ENCODE peak calls at places on chromosomes 4 and X, in ten cellular contexts. E is HL-60, I is GM23338, K is endothelial cell of umbilical vein, R is sigmoid colon, H is GM12891, Q is spleen, F is breast epithelium, W is GM12892, Z is Panc1. U is an unnamed sample.

GRCh38 chr4:117623321-117623720 is 411.0 kb upstream of the NDST3 start:
- DNase-seq in Q (no peak), W (no peak), Z (no peak), F (no peak), H (no peak), K (no peak), I (no peak), R (no peak), E (no peak), U (no peak)

GRCh38 chrX:100296183-100296753 is 113.8 kb downstream of the PCDH19 start:
- DNase-seq in E (no peak), Z (no peak), I (peak), W (no peak), F (no peak), K (no peak), Q (no peak), R (no peak), H (no peak), U (no peak)

GRCh38 chr4:13793020-13793710 is 165.6 kb upstream of the BOD1L1 start:
- DNase-seq in W (no peak), K (no peak), H (no peak), Z (no peak), Q (no peak), E (no peak), F (no peak), I (no peak), R (no peak), U (no peak)

GRCh38 chr4:141447761-141448160 is 188.6 kb upstream of the IL15 start:
- DNase-seq in E (no peak), R (no peak), Z (no peak), W (no peak), F (no peak), I (no peak), Q (no peak), K (no peak), H (no peak), U (no peak)

GRCh38 chrX:123878177-123878576 is 18.3 kb downstream of the XIAP start:
- DNase-seq in F (no peak), I (no peak), W (no peak), Z (no peak), E (no peak), H (no peak), Q (no peak), R (no peak), K (peak), U (no peak)

GRCh38 chrX:44748014-44748413 is 95.8 kb upstream of the DUSP21 start:
- DNase-seq in R (no peak), K (no peak), W (no peak), F (no peak), I (no peak), H (no peak), Q (no peak), E (no peak), Z (no peak), U (no peak)

GRCh38 chr4:115028682-115029385 is 84.6 kb downstream of the NDST4 start:
- DNase-seq in Q (no peak), H (no peak), I (no peak), E (no peak), R (no peak), K (no peak), Z (no peak), W (no peak), F (no peak), U (no peak)

GRCh38 chr4:153488719-153489384 is 22.7 kb downstream of the TMEM131L start:
- DNase-seq in I (peak), Z (no peak), F (peak), W (no peak), K (no peak), R (no peak), E (no peak), H (no peak), Q (peak), U (peak)

GRCh38 chrX:15909605-15910004 is 55.0 kb upstream of the AP1S2 start:
- DNase-seq in I (peak), W (no peak), K (no peak), F (no peak), E (no peak), Q (no peak), R (no peak), H (no peak), Z (no peak), U (no peak)

GRCh38 chr4:46390353-46391058 is 578 bp upstream of the GABRA2 start:
- DNase-seq in Q (no peak), I (peak), Z (no peak), K (no peak), H (no peak), R (no peak), W (no peak), E (no peak), F (no peak), U (peak)

GRCh38 chr4:107094976-107095375 is 58.9 kb upstream of the DKK2 start:
- DNase-seq in K (no peak), Q (peak), I (no peak), H (no peak), W (no peak), Z (no peak), R (no peak), E (no peak), F (no peak), U (no peak)

GRCh38 chrX:9171841-9172240 is 137.9 kb upstream of the FAM9B start:
- DNase-seq in H (no peak), I (no peak), E (no peak), Q (no peak), K (peak), F (no peak), R (no peak), Z (no peak), W (no peak), U (no peak)

GRCh38 chr4:5919044-5919443 is 26.2 kb upstream of the CRMP1 start:
- DNase-seq in W (no peak), I (no peak), K (no peak), H (no peak), R (no peak), E (no peak), F (no peak), Z (no peak), Q (no peak), U (no peak)

GRCh38 chr4:11512861-11513260 is 84.2 kb upstream of the HS3ST1 start:
- DNase-seq in Q (no peak), R (no peak), I (no peak), Z (no peak), W (no peak), F (no peak), E (no peak), K (no peak), H (no peak), U (no peak)

GRCh38 chr4:129394635-129395034 is 298.7 kb downstream of the C4orf33 start:
- DNase-seq in K (no peak), R (no peak), I (no peak), Z (no peak), Q (no peak), E (no peak), H (no peak), F (no peak), W (no peak), U (no peak)

GRCh38 chr4:78611215-78611558 is 59.6 kb downstream of the ANXA3 start:
- DNase-seq in K (no peak), W (no peak), R (no peak), I (no peak), E (no peak), Z (no peak), Q (no peak), F (no peak), H (no peak), U (no peak)

DNA sequence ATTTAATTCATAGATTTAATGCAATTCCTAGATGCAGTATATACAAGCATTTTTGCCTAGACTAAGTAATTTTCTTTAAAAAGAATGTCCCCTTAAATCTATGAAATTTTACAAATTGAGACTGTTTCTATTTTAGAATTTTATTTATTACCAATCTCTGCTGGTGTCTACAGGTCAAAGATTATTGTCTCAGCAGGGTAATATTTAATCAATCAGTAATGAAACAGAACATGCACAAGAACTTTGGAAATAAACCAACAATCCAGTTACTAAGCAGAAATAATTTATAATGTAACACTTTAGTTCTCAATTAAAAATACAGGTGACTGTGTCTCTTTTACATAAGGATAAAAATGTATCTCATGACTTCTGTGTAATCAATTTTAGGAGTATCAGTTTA is 266.2 kb downstream of the PPP3CA start:
- DNase-seq in H (no peak), F (no peak), E (no peak), Q (no peak), R (no peak), W (no peak), K (no peak), I (no peak), Z (no peak), U (no peak)
- TF ChIP-seq POLR2AphosphoS5 in H (no peak), F (no peak), E (no peak), Q (no peak), R (no peak), W (no peak), K (no peak), I (no peak), Z (no peak), U (no peak)

GRCh38 chr4:10109995-10110670 is 6.5 kb downstream of the WDR1 start:
- DNase-seq in Z (no peak), E (no peak), I (peak), K (no peak), F (no peak), H (no peak), W (no peak), R (no peak), Q (no peak), U (no peak)
- TF ChIP-seq POLR2AphosphoS5 in Z (no peak), E (no peak), I (no peak), K (peak), F (no peak), H (no peak), W (peak), R (no peak), Q (no peak), U (no peak)

GRCh38 chr4:184476660-184477059 is 2.3 kb upstream of the IRF2 start:
- DNase-seq in Z (no peak), F (no peak), K (no peak), H (no peak), R (no peak), Q (peak), E (no peak), W (no peak), I (no peak), U (no peak)

GRCh38 chr4:184474261-184475095 is at the start of gene IRF2:
- DNase-seq in I (peak), Z (peak), Q (peak), W (peak), K (peak), E (peak), F (peak), H (peak), R (peak), U (peak)

GRCh38 chr4:184473515-184474260 is 662 bp downstream of the IRF2 start:
- DNase-seq in I (peak), W (peak), Q (peak), H (peak), R (no peak), K (no peak), F (peak), E (no peak), Z (no peak), U (peak)

GRCh38 chr4:184473265-184473514 is 1.2 kb downstream of the IRF2 start:
- DNase-seq in R (no peak), K (no peak), H (no peak), E (no peak), Z (no peak), F (no peak), I (no peak), Q (peak), W (no peak), U (no peak)

GRCh38 chr4:184475096-184475461 is 729 bp upstream of the IRF2 start:
- DNase-seq in I (peak), H (peak), Z (no peak), E (peak), W (peak), K (peak), Q (peak), F (peak), R (peak), U (no peak)
- TF ChIP-seq POLR2AphosphoS5 in I (no peak), H (peak), Z (no peak), E (no peak), W (no peak), K (no peak), Q (no peak), F (no peak), R (no peak), U (no peak)

DNA sequence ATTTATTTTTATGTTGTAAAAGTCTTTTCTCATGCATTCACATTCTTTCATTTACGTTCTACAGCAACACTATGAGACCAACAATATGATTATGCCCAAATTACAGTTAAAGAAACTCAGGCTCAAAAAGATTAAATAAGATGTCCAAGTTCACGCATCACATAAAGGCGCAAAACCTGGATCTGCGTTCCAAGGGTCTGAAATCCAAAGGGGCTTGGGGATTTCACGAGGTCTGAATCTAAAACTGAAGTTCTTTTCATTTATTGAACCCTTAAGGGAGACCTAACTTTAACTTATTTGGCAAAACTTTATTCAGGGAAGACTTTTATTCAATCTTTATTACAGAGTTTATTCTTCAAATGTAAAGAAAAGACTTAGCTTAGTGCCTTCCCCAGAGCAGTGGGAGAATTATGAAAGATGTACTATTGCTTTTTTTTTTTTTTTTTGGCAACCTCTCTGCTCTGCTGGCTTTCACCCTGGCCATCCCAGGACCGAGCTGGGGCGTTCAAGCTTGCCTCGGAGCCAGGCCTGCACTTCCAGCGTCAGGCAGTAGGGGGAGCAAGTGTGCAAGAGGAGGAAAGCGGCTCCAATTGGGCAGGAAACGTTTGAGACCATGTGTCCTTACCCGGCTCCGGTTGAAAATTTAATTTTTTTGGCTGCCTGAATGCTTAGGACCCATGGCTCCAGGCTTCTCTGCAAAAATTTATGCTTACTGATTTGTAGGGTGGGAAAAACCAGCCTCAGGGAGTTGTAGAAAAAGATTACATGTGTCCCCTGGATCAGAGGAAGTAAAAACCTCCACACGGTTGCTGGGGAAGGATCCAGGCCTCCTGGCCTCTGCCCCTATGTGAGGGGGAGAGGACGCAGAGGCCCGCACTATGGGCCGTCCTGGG is 344.3 kb upstream of the KLF3 start:
- DNase-seq in W (peak), K (peak), I (peak), E (peak), Q (peak), H (peak), Z (peak), F (peak), R (peak), U (peak)
- TF ChIP-seq POLR2AphosphoS5 in W (no peak), K (no peak), I (no peak), E (no peak), Q (peak), H (no peak), Z (no peak), F (peak), R (peak), U (peak)

GRCh38 chr4:26503427-26503826 is 13.1 kb upstream of the CCKAR start:
- DNase-seq in R (no peak), I (no peak), Z (no peak), W (no peak), Q (no peak), E (no peak), H (no peak), K (no peak), F (no peak), U (no peak)
- TF ChIP-seq POLR2AphosphoS5 in R (no peak), I (no peak), Z (no peak), W (no peak), Q (no peak), E (no peak), H (no peak), K (no peak), F (no peak), U (no peak)